ENCODE peak calls at places on chromosomes 12 and 14, in five cellular contexts. T is right lobe of liver, P is HCT116, U is keratinocyte, V is psoas muscle. Z is an unnamed sample. For H3K4me1, the result is how much of the 10 kb centered on the place peaks cover.

GRCh38 chr12:74620932-74621331 is 83.3 kb downstream of the ATXN7L3B start:
- DNase-seq in T (no peak), U (no peak), P (no peak), V (no peak), Z (no peak)

GRCh38 chr12:100534625-100535227 is 38.8 kb upstream of the GAS2L3 start:
- DNase-seq in T (peak), V (no peak), U (no peak), P (no peak), Z (no peak)

GRCh38 chr14:93932642-93933041 is 5.5 kb downstream of the FAM181A start:
- DNase-seq in V (no peak), P (no peak), U (no peak), T (no peak), Z (no peak)

GRCh38 chr12:68175566-68176033 is 16.1 kb upstream of the IFNG start:
- DNase-seq in U (no peak), V (no peak), P (no peak), T (no peak), Z (no peak)

GRCh38 chr12:132803883-132804282 is 24.8 kb downstream of the GOLGA3 start:
- DNase-seq in T (no peak), U (no peak), P (no peak), V (peak), Z (no peak)

GRCh38 chr12:39227218-39227617 is 215.7 kb downstream of the KIF21A start:
- DNase-seq in T (no peak), V (no peak), U (no peak), P (no peak), Z (no peak)

GRCh38 chr14:68268197-68268596 is 448.6 kb downstream of the RAD51B start:
- DNase-seq in T (no peak), P (no peak), V (no peak), U (no peak), Z (no peak)

GRCh38 chr14:60094306-60094897 is 2.7 kb downstream of the PCNX4 start:
- DNase-seq in U (no peak), V (no peak), P (no peak), T (no peak), Z (no peak)

GRCh38 chr12:108457006-108457733 is 57.9 kb upstream of the FICD start:
- DNase-seq in V (no peak), P (peak), U (no peak), T (no peak), Z (no peak)

GRCh38 chr12:57124259-57124877 is 3.9 kb upstream of the LRP1 start:
- DNase-seq in V (peak), U (no peak), P (peak), T (peak), Z (peak)

GRCh38 chr12:121918679-121919038 is 267 bp downstream of the CFAP251 start:
- DNase-seq in U (no peak), T (no peak), V (no peak), P (no peak), Z (no peak)

GRCh38 chr12:75364918-75365317 is 26.0 kb upstream of the GLIPR1L2 start:
- DNase-seq in V (no peak), U (no peak), P (no peak), T (no peak), Z (no peak)

GRCh38 chr14:66405158-66405557 is 81.0 kb upstream of the CCDC196 start:
- DNase-seq in T (no peak), V (no peak), U (no peak), P (no peak), Z (no peak)

GRCh38 chr14:73768107-73768506 is 53.9 kb upstream of the PNMA1 start:
- DNase-seq in T (no peak), P (no peak), U (no peak), V (no peak), Z (no peak)
- H3K4me1 ChIP-seq in T (under half), P (under half), U (under half), V (half or more), Z (half or more)

GRCh38 chr14:37586783-37587428 is 8.1 kb downstream of the FOXA1 start:
- DNase-seq in U (no peak), P (no peak), T (no peak), V (no peak), Z (no peak)

GRCh38 chr14:37587438-37587837 is 7.6 kb downstream of the FOXA1 start:
- DNase-seq in U (no peak), T (no peak), V (no peak), P (no peak), Z (no peak)

GRCh38 chr14:37588667-37588955 is 6.4 kb downstream of the FOXA1 start:
- DNase-seq in V (no peak), P (no peak), T (no peak), U (no peak), Z (no peak)

GRCh38 chr14:37588956-37589737 is 5.9 kb downstream of the FOXA1 start:
- DNase-seq in P (no peak), V (no peak), T (no peak), U (no peak), Z (no peak)

DNA sequence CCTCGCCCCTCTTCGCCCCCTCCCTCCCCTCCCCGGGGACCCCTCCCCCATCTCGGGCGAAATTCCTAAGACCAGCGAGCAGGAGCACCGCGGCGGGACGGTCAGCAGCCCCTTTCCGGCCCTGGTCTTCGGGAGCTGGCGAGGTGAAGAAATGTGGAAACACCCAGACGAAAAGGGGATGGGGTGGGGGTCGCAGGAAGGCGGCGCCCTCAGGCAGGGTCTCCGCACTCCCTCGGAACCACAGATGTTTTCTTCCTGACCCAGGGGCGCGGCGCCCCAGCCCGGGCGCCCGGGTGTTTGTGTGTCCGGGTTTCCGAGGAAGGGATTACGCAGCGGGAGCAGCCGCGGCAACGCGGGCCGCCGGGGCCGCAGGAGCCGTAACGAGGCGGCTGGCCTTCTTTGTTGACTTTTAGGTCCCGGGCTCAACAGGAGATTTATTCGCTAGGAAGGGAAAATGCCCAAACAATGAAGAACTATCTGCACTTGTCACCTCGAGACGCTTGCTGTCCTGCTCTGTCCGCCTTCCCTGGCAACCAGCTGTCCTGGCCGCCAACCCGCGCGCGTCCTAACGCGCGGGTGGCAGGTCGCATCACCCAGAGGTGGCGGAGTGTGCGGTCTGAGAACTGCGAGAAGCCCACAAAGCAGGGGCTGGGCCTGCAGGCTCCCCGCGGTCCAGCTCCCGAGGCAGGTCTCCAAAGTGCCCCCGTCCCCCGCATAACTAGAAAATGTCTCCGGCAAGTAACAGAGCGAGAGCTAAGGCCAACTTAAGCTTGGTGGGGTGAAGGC is 7.0 kb downstream of the FOXA1 start:
- DNase-seq in U (no peak), V (no peak), P (no peak), T (no peak), Z (no peak)
- H3K4me1 ChIP-seq in U (under half), V (under half), P (under half), T (under half), Z (under half)

GRCh38 chr12:92064420-92064819 is 81.2 kb downstream of the BTG1 start:
- DNase-seq in T (no peak), P (no peak), V (no peak), U (no peak), Z (no peak)

GRCh38 chr12:92065018-92065499 is 80.6 kb downstream of the BTG1 start:
- DNase-seq in P (no peak), T (peak), V (no peak), U (no peak), Z (peak)

GRCh38 chr12:92062539-92063493 is 82.8 kb downstream of the BTG1 start:
- DNase-seq in P (no peak), U (no peak), T (no peak), V (no peak), Z (no peak)

GRCh38 chr12:92065664-92066063 is 80.0 kb downstream of the BTG1 start:
- DNase-seq in U (no peak), T (no peak), P (no peak), V (no peak), Z (no peak)

DNA sequence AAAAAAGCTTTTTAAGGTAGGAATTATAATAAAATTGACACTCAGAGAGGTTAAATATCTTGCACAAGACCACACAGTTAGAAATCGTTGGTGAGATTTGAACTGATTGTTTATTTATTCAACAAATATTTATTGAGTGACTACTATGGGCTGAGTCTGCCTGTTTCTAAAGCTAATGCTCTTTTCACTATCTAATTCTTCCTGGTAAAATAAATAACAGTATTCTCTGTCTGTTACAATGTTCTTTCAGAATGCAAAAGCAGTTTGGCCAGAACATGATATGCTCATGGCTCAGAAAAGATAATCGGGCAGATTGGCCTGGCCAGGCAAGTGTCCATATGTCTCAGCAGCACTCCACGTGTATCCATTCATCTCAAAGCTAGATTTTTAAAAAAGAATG is 82.0 kb downstream of the BTG1 start:
- DNase-seq in V (no peak), T (no peak), U (no peak), P (no peak), Z (no peak)
- H3K4me1 ChIP-seq in V (under half), T (under half), U (under half), P (under half), Z (under half)

GRCh38 chr14:104585966-104586702 is 6.6 kb downstream of the C14orf180 start:
- DNase-seq in P (no peak), T (no peak), U (no peak), V (no peak), Z (no peak)

GRCh38 chr14:104586832-104587620 is 7.5 kb downstream of the C14orf180 start:
- DNase-seq in P (no peak), T (no peak), V (peak), U (no peak), Z (peak)

GRCh38 chr14:104582649-104583048 is 3.1 kb downstream of the C14orf180 start:
- DNase-seq in P (no peak), V (peak), T (peak), U (no peak), Z (peak)

GRCh38 chr14:104583424-104584114 is 4.0 kb downstream of the C14orf180 start:
- DNase-seq in V (no peak), U (no peak), P (no peak), T (no peak), Z (no peak)

GRCh38 chr14:104584557-104584956 is 5.0 kb downstream of the C14orf180 start:
- DNase-seq in P (no peak), T (no peak), U (no peak), V (no peak), Z (no peak)
- H3K4me1 ChIP-seq in P (under half), T (under half), U (under half), V (under half), Z (under half)

GRCh38 chr12:59579616-59580015 is 16.2 kb upstream of the SLC16A7 start:
- DNase-seq in T (no peak), P (no peak), V (no peak), U (no peak), Z (no peak)

GRCh38 chr12:59578239-59578638 is 17.6 kb upstream of the SLC16A7 start:
- DNase-seq in P (no peak), T (no peak), U (no peak), V (no peak), Z (no peak)

GRCh38 chr12:59583003-59583712 is 12.7 kb upstream of the SLC16A7 start:
- DNase-seq in V (no peak), T (no peak), P (no peak), U (no peak), Z (no peak)

GRCh38 chr12:59580050-59580449 is 15.8 kb upstream of the SLC16A7 start:
- DNase-seq in P (no peak), V (no peak), U (no peak), T (no peak), Z (no peak)
- H3K4me1 ChIP-seq in P (under half), V (under half), U (under half), T (under half), Z (under half)

DNA sequence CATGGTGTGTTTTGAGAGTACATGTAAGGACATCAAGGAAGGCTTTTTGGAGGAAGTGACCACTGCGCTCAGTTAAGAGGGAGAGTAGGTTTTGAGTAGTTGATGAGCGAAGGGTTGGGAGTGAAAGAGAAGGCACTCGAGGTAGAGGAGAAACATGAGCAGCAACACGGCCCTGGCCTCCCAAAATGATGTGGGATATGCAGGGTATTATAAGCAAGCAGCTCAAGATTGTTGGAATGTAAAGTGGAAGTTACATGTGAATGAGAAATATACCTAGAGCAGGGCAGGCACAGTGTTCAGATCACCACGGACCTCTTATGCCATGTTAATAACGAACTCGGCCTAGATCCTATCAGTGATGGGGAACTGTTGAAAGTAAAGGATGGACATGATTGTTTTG is 2.1 kb upstream of the ARHGDIB start:
- DNase-seq in V (no peak), T (no peak), P (no peak), U (no peak), Z (no peak)
- H3K4me1 ChIP-seq in V (under half), T (under half), P (under half), U (under half), Z (under half)

GRCh38 chr12:88579572-88579940 is 715 bp downstream of the KITLG start:
- DNase-seq in U (no peak), P (no peak), V (peak), T (peak), Z (peak)

GRCh38 chr12:88578821-88579518 is 1.3 kb downstream of the KITLG start:
- DNase-seq in P (no peak), U (no peak), V (peak), T (no peak), Z (no peak)

GRCh38 chr12:88577537-88577936 is 2.7 kb downstream of the KITLG start:
- DNase-seq in U (no peak), V (no peak), T (no peak), P (peak), Z (no peak)

GRCh38 chr12:88579941-88580871 is at the start of gene KITLG:
- DNase-seq in V (peak), P (peak), U (no peak), T (peak), Z (peak)

DNA sequence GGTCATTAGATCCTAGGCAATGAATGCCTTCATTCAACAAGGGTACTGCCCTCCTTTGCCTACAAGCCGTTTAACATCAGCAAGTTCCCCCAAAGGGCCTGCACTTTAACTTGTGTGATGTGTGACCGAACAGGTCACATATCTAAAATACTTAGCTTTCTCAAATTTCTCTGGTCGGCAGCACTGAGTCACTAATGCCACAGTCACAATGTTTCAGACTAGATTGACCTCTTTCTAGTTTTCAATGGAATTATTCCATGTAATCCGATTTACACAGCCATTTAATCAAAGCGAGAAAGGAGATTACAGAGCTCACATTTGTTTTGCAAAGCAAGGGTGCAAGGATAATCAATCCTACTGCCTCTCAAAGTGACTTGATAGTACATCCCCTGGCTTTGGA is 2.0 kb downstream of the KITLG start:
- DNase-seq in U (no peak), T (no peak), P (no peak), V (no peak), Z (no peak)
- H3K4me1 ChIP-seq in U (under half), T (under half), P (under half), V (under half), Z (under half)

DNA sequence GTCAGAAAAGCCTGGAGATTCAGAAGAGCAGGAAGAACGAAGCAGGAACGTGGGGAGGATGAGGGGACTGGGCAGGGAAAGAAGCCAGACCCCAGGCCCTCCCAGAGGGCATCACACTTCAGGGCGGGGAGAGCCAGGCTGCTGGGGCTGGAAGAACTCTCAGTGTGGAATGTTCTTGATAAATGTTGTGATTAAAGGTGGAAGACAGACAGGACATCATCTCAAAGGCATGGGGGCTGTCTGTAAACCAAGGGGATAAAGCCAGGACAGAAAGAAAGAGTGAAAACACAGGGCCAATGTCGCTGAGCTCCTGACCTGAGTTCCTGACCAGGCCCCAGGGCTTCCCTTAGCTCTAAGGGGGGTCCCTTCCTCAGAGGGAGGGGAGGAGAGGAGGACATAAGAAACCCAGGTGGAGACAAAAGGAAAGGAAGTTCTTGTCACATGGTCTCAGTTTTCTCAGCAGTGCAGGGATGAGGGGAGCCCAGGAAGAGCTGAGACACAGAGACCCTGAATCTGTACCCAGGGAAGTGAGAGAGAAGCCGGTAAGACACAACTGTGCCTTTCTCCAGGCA is 56.3 kb downstream of the SETD3 start:
- DNase-seq in V (no peak), U (no peak), T (no peak), P (no peak), Z (no peak)
- H3K4me1 ChIP-seq in V (under half), U (under half), T (under half), P (under half), Z (under half)

DNA sequence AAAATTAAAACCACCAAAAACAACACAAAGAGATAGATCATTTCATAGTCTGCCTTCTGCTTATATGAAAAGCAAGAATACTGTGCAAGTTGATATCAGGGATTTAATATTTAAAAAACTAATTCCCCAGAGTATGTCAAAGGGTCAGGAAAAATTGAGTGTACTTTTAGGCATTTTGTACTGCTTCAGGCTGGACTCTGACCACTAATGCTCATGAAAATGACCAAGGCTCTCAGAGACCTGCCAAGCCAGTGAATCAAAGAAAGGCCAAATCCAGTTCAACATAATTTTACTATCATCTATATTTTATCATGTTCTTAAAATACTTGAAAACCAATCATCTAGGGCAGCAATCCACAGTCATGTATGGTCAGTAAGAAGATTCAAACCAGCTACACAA is 66.0 kb downstream of the TTC7B start:
- DNase-seq in P (no peak), T (no peak), U (no peak), V (no peak), Z (no peak)
- H3K4me1 ChIP-seq in P (under half), T (under half), U (under half), V (under half), Z (under half)